ENCODE peak calls at places on chromosomes 2 and 18, in seven cellular contexts. H is GM12864; E is fibroblast of mammary gland; Y is B cell; A is astrocyte of the cerebellum; N is CD4-positive, alpha-beta T cell; F is tibial nerve. P is an unnamed sample.

GRCh38 chr2:144659731-144660275 is 139.9 kb upstream of the ZEB2 start:
- DNase-seq in H (no peak), E (peak; percentile 96), Y (no peak), A (peak; percentile 96), N (no peak), F (no peak), P (peak; percentile 30)

GRCh38 chr2:207815254-207815653 is 45.5 kb upstream of the FZD5 start:
- DNase-seq in H (no peak), E (no peak), Y (no peak), A (no peak), N (no peak), F (no peak), P (peak; percentile 61)

GRCh38 chr2:10536569-10537133 is 88.5 kb upstream of the ODC1 start:
- DNase-seq in H (no peak), E (no peak), Y (no peak), A (no peak), N (no peak), F (no peak), P (no peak)

GRCh38 chr18:9094307-9095226 is 7.9 kb upstream of the NDUFV2 start:
- DNase-seq in H (no peak), E (peak; percentile 82), Y (no peak), A (no peak), N (no peak), F (no peak), P (no peak)

GRCh38 chr2:136067465-136067864 is 50.5 kb downstream of the CXCR4 start:
- DNase-seq in H (no peak), E (no peak), Y (no peak), A (no peak), N (no peak), F (no peak), P (no peak)

GRCh38 chr2:239382384-239382880 is 18.4 kb downstream of the HDAC4 start:
- DNase-seq in H (no peak), E (no peak), Y (no peak), A (no peak), N (no peak), F (no peak), P (no peak)

GRCh38 chr2:109558076-109558882 is 55.5 kb downstream of the SEPTIN10 start:
- DNase-seq in H (no peak), E (peak; percentile 85), Y (no peak), A (peak; percentile 26), N (no peak), F (no peak), P (peak; percentile 47)

GRCh38 chr2:102033750-102034682 is 42.3 kb downstream of the IL1R2 start:
- DNase-seq in H (no peak), E (no peak), Y (no peak), A (no peak), N (no peak), F (no peak), P (no peak)

GRCh38 chr2:153478289-153479261 is at the start of gene RPRM:
- DNase-seq in H (no peak), E (peak; percentile 57), Y (peak; percentile 66), A (peak; percentile 28), N (peak; percentile 24), F (peak; percentile 48), P (no peak)

GRCh38 chr2:184597996-184598312 is 375 bp upstream of the ZNF804A start:
- DNase-seq in H (no peak), E (peak; percentile 4), Y (no peak), A (no peak), N (no peak), F (no peak), P (no peak)

GRCh38 chr18:69935319-69936190 is 12.1 kb downstream of the CD226 start:
- DNase-seq in H (peak; percentile 76), E (peak; percentile 33), Y (peak; percentile 30), A (no peak), N (peak; percentile 72), F (no peak), P (peak; percentile 23)

GRCh38 chr2:7269993-7270392 is 352.8 kb downstream of the RNF144A start:
- DNase-seq in H (no peak), E (no peak), Y (no peak), A (no peak), N (no peak), F (no peak), P (no peak)

GRCh38 chr2:9703085-9703641 is 72.4 kb upstream of the YWHAQ start:
- DNase-seq in H (no peak), E (peak; percentile 97), Y (no peak), A (peak; percentile 29), N (peak; percentile 55), F (peak; percentile 26), P (no peak)

GRCh38 chr18:50405582-50406271 is 30.9 kb downstream of the SKA1 start:
- DNase-seq in H (no peak), E (no peak), Y (no peak), A (no peak), N (no peak), F (no peak), P (no peak)

GRCh38 chr2:176085861-176086771 is 2.4 kb upstream of the EVX2 start:
- DNase-seq in H (no peak), E (peak; percentile 38), Y (no peak), A (peak; percentile 12), N (no peak), F (peak; percentile 45), P (no peak)
- TF ChIP-seq CTCF in H (peak; percentile 42), E (peak; percentile 43), Y (no peak), A (peak; percentile 58), N (no peak), F (no peak), P (no peak)

GRCh38 chr2:116952254-116952653 is 862.2 kb upstream of the DDX18 start:
- DNase-seq in H (no peak), E (no peak), Y (no peak), A (no peak), N (no peak), F (no peak), P (no peak)
- TF ChIP-seq CTCF in H (no peak), E (no peak), Y (no peak), A (peak; percentile 36), N (no peak), F (no peak), P (no peak)

GRCh38 chr2:332592-332991 is 44.7 kb upstream of the ALKAL2 start:
- DNase-seq in H (no peak), E (no peak), Y (no peak), A (no peak), N (no peak), F (no peak), P (no peak)
- TF ChIP-seq CTCF in H (no peak), E (no peak), Y (no peak), A (no peak), N (no peak), F (no peak), P (no peak)

GRCh38 chr2:65742977-65743376 is 310.6 kb upstream of the SPRED2 start:
- DNase-seq in H (no peak), E (no peak), Y (no peak), A (no peak), N (no peak), F (no peak), P (no peak)

DNA sequence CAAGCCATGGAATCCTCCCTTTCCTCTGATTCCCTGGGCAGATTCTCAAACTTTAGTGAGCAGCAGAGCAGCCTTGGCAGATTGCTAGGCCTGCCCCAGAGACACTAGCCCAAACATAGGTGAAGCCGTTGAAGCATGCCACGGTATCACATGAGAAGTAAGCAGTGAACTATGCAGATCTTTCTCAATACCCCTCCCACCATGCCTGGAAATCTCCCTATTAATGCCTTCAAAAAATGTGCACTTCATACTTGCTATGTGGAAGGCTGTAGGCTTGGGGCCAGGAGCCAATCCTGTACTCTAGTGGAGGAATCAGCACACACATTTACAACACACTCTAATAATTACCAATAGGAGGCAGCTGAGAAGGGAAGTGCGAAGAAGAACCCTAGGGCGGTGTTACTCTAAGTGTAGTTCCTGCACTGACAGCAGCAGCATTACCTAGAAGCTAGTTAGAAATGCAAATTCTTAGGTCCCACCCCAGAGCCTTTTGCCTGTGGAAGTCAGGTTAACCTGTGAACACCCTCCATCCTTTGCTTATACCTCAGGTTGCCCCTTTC is 305.1 kb upstream of the SPRED2 start:
- DNase-seq in H (no peak), E (no peak), Y (no peak), A (no peak), N (no peak), F (no peak), P (no peak)
- TF ChIP-seq CTCF in H (no peak), E (no peak), Y (no peak), A (no peak), N (no peak), F (no peak), P (no peak)

DNA sequence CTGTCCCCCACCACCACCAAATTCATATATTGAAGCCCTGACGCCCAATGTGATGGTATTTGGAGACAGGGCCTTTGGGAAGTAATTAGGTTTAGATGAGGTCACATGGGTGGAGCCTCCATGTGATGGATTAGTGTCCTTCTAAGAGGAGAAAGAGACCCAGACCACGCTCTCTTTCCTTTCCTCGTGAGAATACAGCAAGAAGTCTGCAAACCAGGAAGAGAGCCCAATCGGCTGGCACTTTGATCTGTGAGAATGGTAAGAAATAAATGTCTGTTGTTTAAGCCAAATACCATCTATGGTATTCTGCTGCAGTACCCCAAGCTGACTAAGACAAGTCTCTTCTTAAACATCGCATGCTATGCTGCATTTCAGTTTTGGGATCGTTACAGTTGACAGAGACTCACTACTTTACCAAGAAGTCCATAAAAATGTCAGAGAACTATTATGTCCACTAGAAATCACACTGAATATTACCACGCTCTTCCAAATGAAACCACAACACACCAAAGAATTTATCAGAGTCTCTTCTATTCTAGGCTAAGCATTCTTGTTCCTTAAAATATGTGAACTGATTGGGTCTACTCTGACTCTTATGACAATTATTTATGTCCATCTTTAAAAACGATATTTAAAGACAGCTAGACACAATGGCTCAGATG is 48.5 kb downstream of the LPIN2 start:
- DNase-seq in H (no peak), E (no peak), Y (no peak), A (no peak), N (no peak), F (no peak), P (no peak)
- TF ChIP-seq CTCF in H (no peak), E (no peak), Y (no peak), A (no peak), N (no peak), F (no peak), P (no peak)

DNA sequence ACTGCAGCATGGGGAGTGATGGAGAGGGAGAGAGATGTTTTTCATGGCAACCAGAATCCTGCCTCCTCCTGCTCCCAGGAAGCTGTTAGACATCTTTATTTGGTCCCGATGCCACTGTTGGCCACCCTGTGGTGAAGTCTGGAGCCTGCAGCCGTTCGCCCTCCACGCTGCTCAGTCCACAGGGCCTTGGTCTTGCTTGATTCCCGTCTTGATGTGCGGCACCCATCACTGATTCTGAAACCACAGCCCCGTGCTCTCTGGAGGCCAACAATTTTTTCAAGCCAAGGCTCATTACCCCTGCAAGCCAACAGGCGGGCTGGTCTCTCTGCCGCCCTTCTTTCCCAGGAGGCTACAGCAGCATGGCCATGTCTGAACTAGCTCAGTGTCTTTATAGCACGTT is 24.5 kb downstream of the SIGLEC15 start:
- DNase-seq in H (no peak), E (peak; percentile 19), Y (peak; percentile 18), A (no peak), N (no peak), F (no peak), P (no peak)
- TF ChIP-seq CTCF in H (peak; percentile 70), E (peak; percentile 35), Y (peak; percentile 19), A (peak; percentile 45), N (no peak), F (peak; percentile 4), P (no peak)

P was measured in HL-60.